ENCODE peak calls at places on chromosomes 11 and 22, in six cellular contexts. I is uterus; U is stomach; K is central memory CD8-positive, alpha-beta T cell; G is neural crest cell; N is BJ. L is an unnamed sample.

GRCh38 chr11:114171257-114172054 is 111.9 kb downstream of the ZBTB16 start:
- DNase-seq in I (peak), U (peak), K (no peak), G (no peak), N (no peak), L (no peak)

GRCh38 chr22:43185860-43186261 is 1.1 kb downstream of the TTLL12 start:
- DNase-seq in I (peak), U (peak), K (no peak), G (no peak), N (no peak), L (no peak)

GRCh38 chr22:25970996-25971811 is 198.1 kb upstream of the SEZ6L start:
- DNase-seq in I (no peak), U (no peak), K (no peak), G (no peak), N (no peak), L (no peak)

GRCh38 chr11:46237248-46238077 is 40.0 kb upstream of the CREB3L1 start:
- DNase-seq in I (peak), U (peak), K (peak), G (peak), N (no peak), L (no peak)

GRCh38 chr11:2441171-2441570 is 3.1 kb downstream of the TRPM5 start:
- DNase-seq in I (no peak), U (no peak), K (no peak), G (no peak), N (no peak), L (no peak)

GRCh38 chr22:28029201-28029948 is 110.3 kb upstream of the PITPNB start:
- DNase-seq in I (no peak), U (peak), K (no peak), G (no peak), N (no peak), L (no peak)

GRCh38 chr22:27749597-27750225 is 51.8 kb downstream of the MN1 start:
- DNase-seq in I (no peak), U (no peak), K (no peak), G (no peak), N (no peak), L (no peak)

GRCh38 chr22:50702821-50703725 is 30.4 kb downstream of the SHANK3 start:
- DNase-seq in I (no peak), U (no peak), K (no peak), G (no peak), N (no peak), L (no peak)

GRCh38 chr22:37533995-37534394 is 14.8 kb upstream of the CARD10 start:
- DNase-seq in I (no peak), U (no peak), K (no peak), G (no peak), N (no peak), L (peak)

GRCh38 chr22:44020981-44021380 is 3.1 kb upstream of the PARVB start:
- DNase-seq in I (no peak), U (no peak), K (no peak), G (no peak), N (no peak), L (no peak)

GRCh38 chr11:5541427-5541826 is 6.9 kb downstream of the OR52H1 start:
- DNase-seq in I (no peak), U (no peak), K (no peak), G (no peak), N (no peak), L (no peak)

GRCh38 chr11:83691387-83692088 is 405.4 kb upstream of the CCDC90B start:
- DNase-seq in I (peak), U (peak), K (no peak), G (no peak), N (no peak), L (no peak)

GRCh38 chr11:119347940-119348339 is 1.4 kb upstream of the MFRP start:
- DNase-seq in I (no peak), U (no peak), K (no peak), G (no peak), N (no peak), L (no peak)

GRCh38 chr11:118641463-118642019 is 34.1 kb downstream of the PHLDB1 start:
- DNase-seq in I (no peak), U (peak), K (no peak), G (no peak), N (no peak), L (no peak)

GRCh38 chr11:28448186-28448585 is 340.0 kb downstream of the METTL15 start:
- DNase-seq in I (no peak), U (no peak), K (no peak), G (no peak), N (peak), L (peak)

GRCh38 chr22:50473855-50474671 is 772 bp downstream of the SBF1 start:
- DNase-seq in I (no peak), U (peak), K (no peak), G (peak), N (no peak), L (no peak)

GRCh38 chr11:66231561-66231960 is 36.9 kb upstream of the RAB1B start:
- DNase-seq in I (no peak), U (no peak), K (no peak), G (no peak), N (no peak), L (no peak)

GRCh38 chr11:122634507-122634906 is 21.0 kb upstream of the UBASH3B start:
- DNase-seq in I (peak), U (peak), K (no peak), G (no peak), N (no peak), L (no peak)

GRCh38 chr11:119236490-119236889 is 30.4 kb downstream of the CBL start:
- DNase-seq in I (no peak), U (no peak), K (no peak), G (no peak), N (no peak), L (no peak)

GRCh38 chr11:58919561-58919960 is 19.7 kb upstream of the GLYATL1 start:
- DNase-seq in I (no peak), U (no peak), K (no peak), G (no peak), N (peak), L (no peak)

GRCh38 chr22:24474649-24475048 is 20.5 kb upstream of the UPB1 start:
- DNase-seq in I (no peak), U (no peak), K (no peak), G (no peak), N (no peak), L (no peak)

GRCh38 chr11:71948314-71949027 is 19.6 kb downstream of the RNF121 start:
- DNase-seq in I (no peak), U (peak), K (no peak), G (no peak), N (no peak), L (no peak)

GRCh38 chr22:27260087-27260730 is 541.3 kb downstream of the MN1 start:
- DNase-seq in I (no peak), U (no peak), K (no peak), G (no peak), N (no peak), L (no peak)

GRCh38 chr11:119094816-119095065 is 6.9 kb downstream of the DPAGT1 start:
- DNase-seq in I (peak), U (peak), K (no peak), G (no peak), N (no peak), L (peak)

GRCh38 chr11:4982678-4983077 is 12.0 kb upstream of the OR51L1 start:
- DNase-seq in I (no peak), U (no peak), K (no peak), G (no peak), N (no peak), L (no peak)

GRCh38 chr11:44417756-44418437 is 108.0 kb upstream of the ALX4 start:
- DNase-seq in I (no peak), U (no peak), K (no peak), G (no peak), N (no peak), L (no peak)

GRCh38 chr11:4826425-4826824 is 5.3 kb downstream of the OR51F2 start:
- DNase-seq in I (no peak), U (no peak), K (no peak), G (no peak), N (no peak), L (peak)

GRCh38 chr11:47631473-47631872 is 10.9 kb downstream of the MTCH2 start:
- DNase-seq in I (no peak), U (no peak), K (no peak), G (no peak), N (no peak), L (no peak)

GRCh38 chr11:45062115-45062514 is 84.3 kb upstream of the PRDM11 start:
- DNase-seq in I (no peak), U (no peak), K (no peak), G (no peak), N (no peak), L (no peak)

GRCh38 chr11:31927982-31928381 is 116.9 kb upstream of the PAX6 start:
- DNase-seq in I (no peak), U (no peak), K (no peak), G (no peak), N (no peak), L (no peak)

GRCh38 chr11:109112748-109113378 is 309.1 kb upstream of the C11orf87 start:
- DNase-seq in I (no peak), U (no peak), K (no peak), G (no peak), N (no peak), L (no peak)

GRCh38 chr11:43367382-43368178 is 8.9 kb downstream of the TTC17 start:
- DNase-seq in I (no peak), U (no peak), K (no peak), G (no peak), N (no peak), L (no peak)

GRCh38 chr11:114501901-114502300 is 57.8 kb downstream of the NXPE1 start:
- DNase-seq in I (no peak), U (no peak), K (no peak), G (no peak), N (no peak), L (no peak)

GRCh38 chr11:118921121-118921928 is 4.4 kb downstream of the BCL9L start:
- DNase-seq in I (peak), U (no peak), K (no peak), G (no peak), N (no peak), L (no peak)

GRCh38 chr11:119641991-119642745 is 86.8 kb downstream of the NECTIN1 start:
- DNase-seq in I (no peak), U (no peak), K (no peak), G (no peak), N (no peak), L (no peak)

GRCh38 chr11:76156971-76157427 is 49.3 kb downstream of the WNT11 start:
- DNase-seq in I (no peak), U (no peak), K (no peak), G (no peak), N (no peak), L (no peak)

GRCh38 chr11:12706531-12707499 is 32.6 kb downstream of the TEAD1 start:
- DNase-seq in I (no peak), U (peak), K (no peak), G (no peak), N (no peak), L (no peak)

L was measured in GM04503.